ENCODE peak calls at places on chromosomes 4 and X, in seven cellular contexts. G is CD8-positive, alpha-beta T cell; P is astrocyte; I is BE2C; J is AG09309; B is fibroblast of villous mesenchyme; Q is mucosa of descending colon. A is an unnamed sample.

GRCh38 chrX:38214551-38214950 is 6.1 kb downstream of the SRPX start:
- DNase-seq in B (no peak), I (no peak), G (no peak), J (no peak), P (peak), Q (no peak), A (no peak)

GRCh38 chrX:103360092-103360491 is 3.8 kb downstream of the TCEAL9 start:
- DNase-seq in G (no peak), P (no peak), Q (no peak), B (no peak), I (peak), J (no peak), A (no peak)

GRCh38 chrX:126770179-126770578 is 49.4 kb upstream of the PRR32 start:
- DNase-seq in P (no peak), Q (no peak), J (no peak), I (no peak), B (no peak), G (no peak), A (peak)

GRCh38 chrX:81377329-81377728 is 175.4 kb downstream of the SH3BGRL start:
- DNase-seq in I (no peak), G (no peak), P (peak), Q (peak), J (peak), B (peak), A (peak)

GRCh38 chr4:19623866-19624265 is 627.8 kb upstream of the SLIT2 start:
- DNase-seq in G (no peak), Q (no peak), J (no peak), B (peak), P (no peak), I (no peak), A (no peak)

GRCh38 chr4:94548571-94548970 is 96.8 kb downstream of the PDLIM5 start:
- DNase-seq in J (peak), G (no peak), P (peak), B (peak), I (no peak), Q (no peak), A (no peak)

GRCh38 chr4:61561028-61561427 is 360.9 kb downstream of the ADGRL3 start:
- DNase-seq in J (no peak), B (no peak), P (no peak), G (no peak), I (no peak), Q (no peak), A (no peak)

GRCh38 chrX:16160729-16161128 is 6.6 kb upstream of the MAGEB17 start:
- DNase-seq in I (no peak), P (peak), Q (no peak), B (peak), J (peak), G (no peak), A (no peak)

GRCh38 chrX:38803609-38804480 is 2.6 kb downstream of the MID1IP1 start:
- DNase-seq in G (peak), P (peak), I (peak), J (no peak), B (peak), Q (peak), A (peak)

GRCh38 chr4:122823476-122823875 is 3.2 kb upstream of the FGF2 start:
- DNase-seq in B (peak), J (no peak), P (no peak), Q (no peak), G (no peak), I (no peak), A (no peak)

GRCh38 chrX:12975670-12975965 is 708 bp downstream of the TMSB4X start:
- DNase-seq in I (no peak), B (no peak), Q (peak), G (no peak), P (no peak), J (no peak), A (peak)

GRCh38 chrX:110210417-110211139 is 107.3 kb downstream of the AMMECR1 start:
- DNase-seq in J (peak), G (no peak), Q (no peak), I (no peak), B (peak), P (peak), A (no peak)

GRCh38 chr4:19399001-19399400 is 852.7 kb upstream of the SLIT2 start:
- DNase-seq in J (peak), B (peak), G (no peak), I (no peak), P (peak), Q (no peak), A (no peak)

GRCh38 chrX:86195343-86195742 is 47.1 kb downstream of the DACH2 start:
- DNase-seq in I (no peak), J (no peak), P (no peak), G (no peak), B (no peak), Q (no peak), A (no peak)

GRCh38 chrX:19698125-19698524 is 182.8 kb upstream of the MAP3K15 start:
- DNase-seq in J (peak), Q (no peak), G (no peak), B (no peak), I (no peak), P (peak), A (no peak)

GRCh38 chrX:103628386-103629290 is at the start of gene TCEAL1:
- DNase-seq in B (peak), P (peak), J (no peak), G (peak), I (peak), Q (peak), A (peak)

GRCh38 chrX:55160685-55161552 is 59.2 kb upstream of the PAGE5 start:
- DNase-seq in G (peak), Q (peak), B (peak), J (peak), I (peak), P (peak), A (peak)

GRCh38 chr4:19521151-19521550 is 730.6 kb upstream of the SLIT2 start:
- DNase-seq in Q (no peak), G (no peak), P (no peak), I (no peak), B (no peak), J (no peak), A (no peak)

GRCh38 chrX:7582191-7582590 is 260.8 kb upstream of the VCX start:
- DNase-seq in I (no peak), J (no peak), B (no peak), Q (no peak), G (no peak), P (no peak), A (no peak)

GRCh38 chr4:37455301-37456062 is 210.9 kb downstream of the NWD2 start:
- DNase-seq in G (no peak), P (no peak), J (no peak), Q (peak), B (no peak), I (no peak), A (no peak)

GRCh38 chrX:140501940-140502468 is 2.9 kb downstream of the SOX3 start:
- DNase-seq in P (no peak), J (no peak), B (no peak), Q (no peak), I (no peak), G (no peak), A (no peak)

GRCh38 chrX:66408507-66408906 is 230.4 kb downstream of the EDA2R start:
- DNase-seq in B (no peak), I (no peak), P (no peak), Q (no peak), J (no peak), G (no peak), A (no peak)
- TF ChIP-seq CTCF in B (no peak), I (no peak), P (no peak), Q (no peak), J (no peak), G (peak), A (no peak)

GRCh38 chr4:183100298-183100599 is 1.2 kb downstream of the WWC2 start:
- DNase-seq in Q (no peak), G (no peak), P (no peak), I (no peak), B (no peak), J (no peak), A (no peak)

GRCh38 chr4:183097251-183098079 is 1.6 kb upstream of the WWC2 start:
- DNase-seq in P (no peak), I (no peak), Q (no peak), J (no peak), B (no peak), G (peak), A (peak)

GRCh38 chr4:183098080-183098722 is 856 bp upstream of the WWC2 start:
- DNase-seq in B (peak), P (no peak), I (peak), Q (peak), G (peak), J (no peak), A (peak)

GRCh38 chr4:183099537-183100297 is 660 bp downstream of the WWC2 start:
- DNase-seq in I (peak), Q (no peak), J (no peak), B (no peak), P (no peak), G (no peak), A (peak)

DNA sequence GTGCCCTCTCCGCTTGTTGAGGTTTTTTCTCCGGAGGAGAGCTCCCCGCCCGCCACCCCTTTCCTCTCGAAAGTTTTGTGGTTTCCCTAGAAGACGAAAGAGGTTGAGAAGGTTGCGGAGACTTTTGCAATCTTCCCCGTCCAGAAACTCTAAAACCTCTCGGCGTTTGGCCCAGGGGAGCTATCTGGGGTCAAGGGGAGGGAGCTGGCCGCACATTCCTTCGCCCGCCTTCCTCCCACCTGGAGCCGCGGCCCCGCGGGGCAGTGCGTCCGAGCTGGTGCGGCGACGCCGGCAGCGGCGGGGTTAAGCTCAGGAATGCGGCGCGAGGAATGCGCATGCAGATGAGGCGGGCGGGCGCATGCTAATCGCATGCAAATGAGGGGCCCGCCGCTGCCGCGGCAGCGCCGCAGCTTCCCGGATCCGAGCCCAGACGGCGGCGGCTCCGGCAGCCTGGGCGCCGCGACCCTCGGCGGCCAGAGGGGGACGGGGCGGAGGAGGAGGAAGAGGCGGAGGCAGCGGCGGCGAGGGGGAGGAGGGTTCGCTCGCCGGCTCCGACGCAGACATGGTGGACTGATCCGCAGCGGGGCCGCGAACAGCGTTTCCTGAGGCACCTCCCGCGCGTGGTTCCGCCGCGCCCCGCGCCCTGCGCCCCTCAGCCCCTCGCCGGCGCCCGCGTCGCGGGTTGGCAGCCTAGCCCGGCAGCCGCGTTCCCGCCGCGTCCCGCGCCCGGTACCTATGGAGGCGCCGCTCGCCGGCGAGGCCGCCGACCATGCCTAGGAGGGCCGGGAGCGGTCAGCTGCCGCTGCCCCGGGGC is at the start of gene WWC2:
- DNase-seq in P (peak), G (peak), Q (peak), I (peak), J (peak), B (peak), A (peak)
- TF ChIP-seq CTCF in P (no peak), G (no peak), Q (no peak), I (no peak), J (no peak), B (no peak), A (no peak)

GRCh38 chr4:99998062-99998880 is 48.2 kb upstream of the H2AZ1 start:
- DNase-seq in G (no peak), Q (peak), B (peak), I (no peak), J (no peak), P (peak), A (no peak)
- TF ChIP-seq CTCF in G (no peak), Q (no peak), B (peak), I (peak), J (peak), P (peak), A (no peak)

GRCh38 chr4:139484861-139485311 is 31.0 kb downstream of the RAB33B start:
- DNase-seq in I (no peak), P (no peak), G (no peak), B (no peak), J (no peak), Q (no peak), A (no peak)

GRCh38 chr4:139488442-139488841 is 34.5 kb downstream of the RAB33B start:
- DNase-seq in Q (no peak), I (no peak), J (no peak), G (no peak), B (no peak), P (no peak), A (no peak)

GRCh38 chr4:139493176-139493575 is 39.3 kb downstream of the RAB33B start:
- DNase-seq in Q (no peak), I (no peak), B (no peak), P (no peak), G (no peak), J (no peak), A (no peak)

GRCh38 chr4:139492429-139492828 is 38.5 kb downstream of the RAB33B start:
- DNase-seq in J (no peak), I (no peak), P (no peak), G (no peak), Q (no peak), B (no peak), A (no peak)

DNA sequence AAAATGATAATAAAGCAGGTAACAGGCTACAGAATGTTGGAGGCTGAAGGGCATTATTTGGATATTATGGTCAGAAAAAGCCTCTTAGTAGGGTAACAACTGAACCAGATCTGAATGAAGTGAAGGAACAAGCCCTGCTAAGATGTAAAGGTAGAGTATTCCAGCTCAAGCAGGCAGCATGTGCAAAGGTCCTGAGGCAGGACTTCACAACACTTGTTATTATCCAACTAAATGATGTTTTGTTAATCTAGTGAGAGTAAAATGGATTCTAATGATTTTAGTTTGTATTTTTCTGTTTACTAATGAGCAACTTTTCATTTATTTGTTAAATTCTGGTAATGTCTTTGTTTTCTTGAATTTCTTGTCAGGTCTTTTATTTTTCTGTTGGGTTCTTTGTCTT is 35.7 kb downstream of the RAB33B start:
- DNase-seq in P (no peak), J (no peak), Q (no peak), I (no peak), G (no peak), B (no peak), A (no peak)
- TF ChIP-seq CTCF in P (no peak), J (no peak), Q (no peak), I (no peak), G (no peak), B (no peak), A (no peak)

DNA sequence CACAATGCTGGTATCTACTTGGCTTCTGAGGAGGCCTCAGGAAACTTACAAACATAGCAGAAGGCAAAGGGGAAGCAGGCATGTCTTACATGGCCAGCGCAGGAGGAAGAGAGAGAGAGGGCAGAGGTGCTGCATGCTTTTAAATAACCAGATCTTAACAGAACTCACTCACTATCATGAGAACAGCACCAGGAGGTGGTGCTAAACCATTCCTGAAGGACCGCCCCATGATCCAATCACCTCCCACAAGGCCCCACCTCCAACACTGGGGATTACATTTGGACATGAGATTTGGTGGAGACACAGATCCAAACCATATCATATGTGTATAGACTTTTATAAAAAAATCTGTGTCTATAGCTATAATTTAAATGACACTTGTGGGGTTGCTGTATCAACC is 48.6 kb upstream of the ERVMER34-1 start:
- DNase-seq in J (no peak), P (no peak), B (peak), G (no peak), I (peak), Q (no peak), A (no peak)
- TF ChIP-seq CTCF in J (no peak), P (no peak), B (peak), G (no peak), I (peak), Q (no peak), A (no peak)

A was measured in endothelial cell.